ENCODE peak calls at places on chromosome 14, in four cellular contexts. R is hepatocyte, P is aorta, B is left lung. N is an unnamed sample.

GRCh38 chr14:22558221-22558913 is 30.7 kb downstream of the DAD1 start:
- DNase-seq in P (no peak), B (no peak), R (no peak), N (peak; percentile 84)

GRCh38 chr14:49962616-49963015 is 69.7 kb downstream of the ARF6 start:
- DNase-seq in B (peak; percentile 59), P (no peak), R (no peak), N (no peak)

GRCh38 chr14:101473795-101474562 is 87.3 kb upstream of the DIO3 start:
- DNase-seq in B (peak; percentile 16), P (no peak), R (no peak), N (no peak)

GRCh38 chr14:101922866-101923265 is 41.5 kb upstream of the DYNC1H1 start:
- DNase-seq in P (no peak), R (no peak), B (no peak), N (no peak)

GRCh38 chr14:64238049-64238448 is 56.1 kb downstream of the ESR2 start:
- DNase-seq in B (no peak), P (no peak), R (no peak), N (peak; percentile 72)

GRCh38 chr14:89027097-89027740 is 202.8 kb downstream of the TTC8 start:
- DNase-seq in P (peak; percentile 88), R (peak; percentile 82), B (peak; percentile 53), N (peak; percentile 83)

GRCh38 chr14:54478621-54479215 is 10.1 kb downstream of the GMFB start:
- DNase-seq in R (no peak), P (no peak), B (no peak), N (no peak)

GRCh38 chr14:26870722-26871121 is 272.9 kb upstream of the NOVA1 start:
- DNase-seq in P (no peak), R (no peak), B (no peak), N (no peak)

GRCh38 chr14:101494826-101495225 is 66.5 kb upstream of the DIO3 start:
- DNase-seq in B (peak; percentile 11), R (no peak), P (peak; percentile 13), N (peak; percentile 13)

GRCh38 chr14:75535164-75535898 is 13.1 kb downstream of the BATF start:
- DNase-seq in R (no peak), B (no peak), P (no peak), N (no peak)

GRCh38 chr14:86513056-86513455 is 983.1 kb downstream of the FLRT2 start:
- DNase-seq in R (no peak), P (no peak), B (no peak), N (no peak)

GRCh38 chr14:96139879-96140278 is 64.8 kb upstream of the BDKRB2 start:
- DNase-seq in R (no peak), B (no peak), P (no peak), N (no peak)

GRCh38 chr14:94011795-94012194 is 14.3 kb upstream of the OTUB2 start:
- DNase-seq in R (no peak), P (no peak), B (no peak), N (no peak)

GRCh38 chr14:91890291-91890749 is 23.0 kb upstream of the TC2N start:
- DNase-seq in B (no peak), R (no peak), P (no peak), N (no peak)

GRCh38 chr14:90654831-90655276 is 161.4 kb downstream of the TTC7B start:
- DNase-seq in R (no peak), B (no peak), P (no peak), N (no peak)

GRCh38 chr14:78469947-78470346 is 299.8 kb downstream of the NRXN3 start:
- DNase-seq in R (no peak), P (no peak), B (no peak), N (no peak)

GRCh38 chr14:62718629-62719028 is 326.6 kb downstream of the KCNH5 start:
- DNase-seq in R (no peak), B (no peak), P (no peak), N (no peak)

GRCh38 chr14:63435838-63436237 is 107.3 kb downstream of the PPP2R5E start:
- DNase-seq in P (peak; percentile 82), R (peak; percentile 62), B (peak; percentile 81), N (no peak)

GRCh38 chr14:105581551-105582341 is 55.4 kb downstream of the TMEM121 start:
- DNase-seq in R (no peak), P (peak; percentile 67), B (peak; percentile 29), N (no peak)

GRCh38 chr14:71606064-71606463 is 326.2 kb upstream of the RGS6 start:
- DNase-seq in P (no peak), R (no peak), B (no peak), N (peak; percentile 50)

GRCh38 chr14:95265106-95266094 is 54.3 kb downstream of the CLMN start:
- DNase-seq in B (no peak), P (no peak), R (peak; percentile 87), N (peak; percentile 49)

GRCh38 chr14:75514673-75515630 is 7.3 kb upstream of the BATF start:
- DNase-seq in P (peak; percentile 80), R (no peak), B (no peak), N (peak; percentile 79)

GRCh38 chr14:91350813-91351507 is 66.7 kb downstream of the CCDC88C start:
- DNase-seq in P (no peak), R (no peak), B (no peak), N (no peak)

GRCh38 chr14:105169776-105170655 is 1.4 kb upstream of the JAG2 start:
- DNase-seq in B (no peak), R (no peak), P (no peak), N (no peak)

GRCh38 chr14:94173885-94174621 is at the start of gene PPP4R4:
- DNase-seq in B (peak; percentile 90), R (peak; percentile 96), P (peak; percentile 93), N (peak; percentile 99)

GRCh38 chr14:38208825-38209562 is 1.3 kb downstream of the SSTR1 start:
- DNase-seq in R (peak; percentile 84), B (no peak), P (peak; percentile 63), N (peak; percentile 83)

GRCh38 chr14:56659964-56660551 is 80.5 kb downstream of the TMEM260 start:
- DNase-seq in R (peak; percentile 51), P (no peak), B (no peak), N (no peak)
- H3K27me3 ChIP-seq in R (no peaks in the 10 kb centered on the region), P (no peaks in the 10 kb centered on the region), B (no peaks in the 10 kb centered on the region), N (no peaks in the 10 kb centered on the region)

GRCh38 chr14:68247867-68248266 is 428.3 kb downstream of the RAD51B start:
- DNase-seq in B (no peak), R (no peak), P (no peak), N (no peak)

GRCh38 chr14:68246074-68246980 is 426.7 kb downstream of the RAD51B start:
- DNase-seq in R (peak; percentile 50), B (no peak), P (no peak), N (no peak)

GRCh38 chr14:68248481-68249255 is 429.1 kb downstream of the RAD51B start:
- DNase-seq in B (peak; percentile 38), R (peak; percentile 74), P (peak; percentile 73), N (peak; percentile 66)

GRCh38 chr14:68245146-68246073 is 425.8 kb downstream of the RAD51B start:
- DNase-seq in B (no peak), P (no peak), R (peak; percentile 57), N (no peak)

DNA sequence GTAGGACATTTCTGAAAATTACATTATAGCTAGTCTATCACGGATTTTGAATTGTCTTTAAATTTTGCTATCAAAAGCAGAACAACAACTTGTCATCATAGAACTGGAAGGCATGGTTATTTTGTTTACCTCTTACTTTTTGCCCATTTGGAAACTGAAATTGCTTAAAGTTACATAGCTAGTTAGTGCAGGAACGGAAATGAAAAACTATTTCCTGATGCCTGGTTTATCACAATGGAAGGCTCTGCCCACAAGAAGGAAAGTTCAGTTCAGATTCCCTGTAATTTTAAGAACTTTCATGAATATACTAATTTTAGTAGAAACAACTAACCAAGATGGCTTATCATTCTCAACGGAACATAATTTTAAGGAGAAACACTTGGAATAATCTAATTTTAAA is 427.7 kb downstream of the RAD51B start:
- DNase-seq in B (no peak), R (no peak), P (no peak), N (no peak)
- H3K27ac ChIP-seq in B (peak overlapping the region; percentile 68), R (peak overlapping the region; percentile 93), P (no peak overlapping the region), N (no peak overlapping the region)

GRCh38 chr14:104116544-104117340 is 21.6 kb upstream of the KIF26A start:
- DNase-seq in B (peak; percentile 49), R (peak; percentile 86), P (peak; percentile 74), N (peak; percentile 62)
- H3K27me3 ChIP-seq in B (peaks cover 91% of the 10 kb centered on the region), R (peaks cover 18% of the 10 kb centered on the region), P (no peaks in the 10 kb centered on the region), N (peaks cover 69% of the 10 kb centered on the region)

GRCh38 chr14:100072783-100073346 is 7.6 kb downstream of the EVL start:
- DNase-seq in R (no peak), P (no peak), B (peak; percentile 73), N (no peak)
- H3K27ac ChIP-seq in R (no peak overlapping the region), P (no peak overlapping the region), B (peak overlapping the region; percentile 68), N (no peak overlapping the region)

DNA sequence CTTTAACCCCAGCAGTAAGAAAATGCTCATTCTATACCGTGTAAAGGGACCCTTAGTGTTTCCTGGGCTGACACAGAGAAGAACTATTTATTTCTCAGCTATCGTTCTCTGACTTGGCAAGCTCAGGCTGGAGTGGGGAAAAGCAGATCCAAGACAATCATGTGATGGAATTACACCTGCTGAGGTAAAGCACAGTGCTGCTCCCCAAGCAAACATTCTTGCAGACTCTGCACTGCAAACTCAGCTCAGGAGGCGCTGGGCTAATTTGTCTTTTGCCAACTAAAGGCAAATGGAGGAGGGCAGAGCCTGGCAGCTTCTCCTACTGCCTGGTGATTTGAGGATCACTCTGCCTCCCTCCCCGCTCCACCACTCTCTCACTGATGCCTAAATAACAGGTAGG is 57.8 kb upstream of the FUT8 start:
- DNase-seq in B (no peak), P (no peak), R (peak; percentile 44), N (peak; percentile 49)
- H3K27me3 ChIP-seq in B (no peaks in the 10 kb centered on the region), P (no peaks in the 10 kb centered on the region), R (no peaks in the 10 kb centered on the region), N (no peaks in the 10 kb centered on the region)

DNA sequence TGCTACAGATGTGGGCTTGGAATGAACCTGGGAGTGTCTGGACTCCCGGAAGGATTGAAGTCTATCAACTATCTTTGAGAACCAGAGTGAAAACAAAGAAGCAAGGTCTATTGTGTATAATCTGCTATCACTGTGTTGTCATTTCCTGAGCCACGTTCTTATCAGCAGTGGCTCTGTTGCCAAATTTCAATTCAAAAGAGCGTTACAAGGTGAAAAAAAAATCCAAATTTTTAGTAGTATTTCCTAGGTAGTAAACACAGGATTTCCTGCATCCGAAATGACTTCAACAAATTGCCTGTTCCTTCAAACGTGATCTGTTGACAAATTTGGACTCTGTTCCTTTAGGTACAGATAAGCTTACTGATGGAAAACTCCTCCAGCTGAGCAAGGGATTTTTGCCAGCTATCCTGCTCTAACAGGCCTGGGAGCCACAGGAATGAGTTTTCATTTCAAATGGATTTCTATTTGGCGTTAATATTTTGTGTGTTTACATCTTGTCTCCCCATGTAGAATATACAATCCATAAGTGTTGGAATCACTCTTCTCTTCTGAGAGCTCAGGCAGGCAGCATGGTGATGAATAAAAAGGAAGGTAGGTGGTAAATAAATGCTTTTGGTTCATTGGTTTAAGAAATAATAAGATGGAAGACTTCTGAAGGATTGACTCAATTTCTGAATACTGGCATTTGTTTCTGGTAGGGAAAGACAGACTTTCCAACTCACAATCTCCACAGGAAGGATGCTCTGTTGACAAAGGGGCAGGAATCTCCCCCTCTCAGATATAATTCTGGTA is 58.5 kb downstream of the GPR135 start:
- DNase-seq in B (no peak), R (peak; percentile 20), P (no peak), N (no peak)
- H3K27ac ChIP-seq in B (peak overlapping the region; percentile 59), R (peak overlapping the region; percentile 76), P (no peak overlapping the region), N (no peak overlapping the region)

DNA sequence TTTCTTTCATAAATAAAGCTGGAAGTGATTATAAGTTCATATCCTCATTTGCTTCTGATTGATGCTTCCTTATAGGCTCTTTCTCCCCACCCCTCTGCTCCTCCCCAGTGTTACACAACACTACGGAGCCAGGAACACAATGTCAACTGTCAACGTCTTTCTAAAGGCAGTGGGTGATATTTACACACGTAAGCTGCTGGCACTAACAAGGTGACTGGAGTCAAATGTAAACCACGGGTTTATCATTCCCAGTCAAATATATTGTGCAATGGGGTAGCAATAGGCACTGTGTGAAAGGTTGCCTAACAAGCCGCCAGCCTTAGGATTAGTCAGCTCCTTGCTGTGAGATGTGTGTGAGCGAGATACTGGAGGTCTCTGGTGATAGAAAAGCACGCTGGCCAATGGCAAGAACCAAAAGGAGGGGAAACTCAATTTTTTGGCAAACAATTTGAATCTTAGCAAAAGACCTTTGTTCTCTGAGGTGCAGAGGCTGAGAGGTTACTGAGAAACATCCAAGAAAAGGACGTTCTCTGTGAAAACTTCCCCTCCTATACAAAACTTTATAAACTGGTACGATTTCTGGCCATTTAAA is 22.1 kb upstream of the HECTD1 start:
- DNase-seq in R (peak; percentile 89), P (no peak), B (peak; percentile 77), N (peak; percentile 85)
- H3K27me3 ChIP-seq in R (no peaks in the 10 kb centered on the region), P (no peaks in the 10 kb centered on the region), B (no peaks in the 10 kb centered on the region), N (no peaks in the 10 kb centered on the region)